ENCODE peak calls at places on chromosome 11, in five cellular contexts. Z, L, I, U and V are unnamed samples.
A peak's percentile ranks its signal among the peaks of the same experiment; 100 is the strongest.

GRCh38 chr11:60143768-60144167 is 39.1 kb downstream of the MS4A6A start:
- DNase-seq in I (no peak), U (no peak), Z (no peak), L (no peak), V (no peak)

GRCh38 chr11:63567044-63567840 is 4.1 kb upstream of the PLAAT2 start:
- DNase-seq in L (peak; percentile 88), Z (peak; percentile 96), I (peak; percentile 82), U (peak; percentile 83), V (peak; percentile 60)

GRCh38 chr11:92702771-92703170 is 266.7 kb upstream of the MTNR1B start:
- DNase-seq in I (no peak), Z (peak; percentile 28), L (peak; percentile 73), U (peak; percentile 2), V (no peak)

GRCh38 chr11:35303596-35304392 is 115.6 kb downstream of the SLC1A2 start:
- DNase-seq in I (peak; percentile 98), L (peak; percentile 79), Z (peak; percentile 95), U (no peak), V (peak; percentile 97)

GRCh38 chr11:64230209-64230984 is at the start of gene DNAJC4:
- DNase-seq in I (peak; percentile 95), U (no peak), Z (peak; percentile 77), L (peak; percentile 81), V (peak; percentile 45)

GRCh38 chr11:64028398-64029115 is 7.2 kb upstream of the FLRT1 start:
- DNase-seq in I (no peak), L (no peak), Z (no peak), U (no peak), V (no peak)

GRCh38 chr11:43681543-43681942 is 1.0 kb downstream of the HSD17B12 start:
- DNase-seq in Z (peak; percentile 39), L (peak; percentile 30), U (peak; percentile 19), I (peak; percentile 16), V (no peak)

GRCh38 chr11:18393581-18394299 is 623 bp upstream of the LDHA start:
- DNase-seq in U (no peak), L (no peak), I (no peak), Z (no peak), V (no peak)

GRCh38 chr11:106694501-106694900 is 323.8 kb downstream of the GUCY1A2 start:
- DNase-seq in Z (no peak), L (no peak), U (no peak), I (no peak), V (no peak)

GRCh38 chr11:115910379-115910778 is 406.2 kb upstream of the CADM1 start:
- DNase-seq in U (no peak), I (no peak), Z (no peak), L (peak; percentile 33), V (no peak)

GRCh38 chr11:71420455-71421241 is 27.5 kb downstream of the DHCR7 start:
- DNase-seq in Z (peak; percentile 63), L (peak; percentile 55), I (peak; percentile 56), U (peak; percentile 36), V (peak; percentile 5)

GRCh38 chr11:61718613-61719302 is 33.7 kb upstream of the MYRF start:
- DNase-seq in U (no peak), Z (peak; percentile 55), L (peak; percentile 74), I (no peak), V (peak; percentile 27)

GRCh38 chr11:103035656-103036434 is 56.1 kb downstream of the DCUN1D5 start:
- DNase-seq in Z (peak; percentile 85), I (peak; percentile 70), L (peak; percentile 86), U (peak; percentile 53), V (peak; percentile 49)

GRCh38 chr11:61769169-61769920 is 16.9 kb downstream of the MYRF start:
- DNase-seq in U (no peak), I (no peak), L (peak; percentile 48), Z (peak; percentile 22), V (no peak)

GRCh38 chr11:60485987-60486386 is 6.6 kb upstream of the MS4A12 start:
- DNase-seq in U (peak; percentile 13), I (peak; percentile 5), Z (no peak), L (no peak), V (no peak)

GRCh38 chr11:45994421-45995341 is 72.2 kb downstream of the LARGE2 start:
- DNase-seq in L (peak; percentile 51), Z (peak; percentile 36), I (no peak), U (no peak), V (no peak)

GRCh38 chr11:12319734-12320387 is 57.5 kb upstream of the PARVA start:
- DNase-seq in U (no peak), Z (no peak), I (no peak), L (peak; percentile 22), V (peak; percentile 41)

GRCh38 chr11:46332568-46333128 is 14.6 kb upstream of the DGKZ start:
- DNase-seq in Z (no peak), I (no peak), L (no peak), U (no peak), V (no peak)

GRCh38 chr11:125874556-125875124 is 12.8 kb upstream of the HYLS1 start:
- DNase-seq in U (peak; percentile 61), I (peak; percentile 81), L (peak; percentile 70), Z (peak; percentile 90), V (peak; percentile 20)

GRCh38 chr11:68076371-68077042 is 37.7 kb downstream of the TCIRG1 start:
- DNase-seq in L (no peak), Z (no peak), I (no peak), U (no peak), V (no peak)
- TF ChIP-seq CTCF in L (peak; percentile 32), Z (peak; percentile 11), I (no peak), U (no peak), V (no peak)

GRCh38 chr11:33735166-33735425 is 1.1 kb downstream of the CD59 start:
- DNase-seq in U (no peak), L (no peak), Z (no peak), I (no peak), V (no peak)
- TF ChIP-seq CTCF in U (no peak), L (no peak), Z (no peak), I (no peak), V (no peak)

DNA sequence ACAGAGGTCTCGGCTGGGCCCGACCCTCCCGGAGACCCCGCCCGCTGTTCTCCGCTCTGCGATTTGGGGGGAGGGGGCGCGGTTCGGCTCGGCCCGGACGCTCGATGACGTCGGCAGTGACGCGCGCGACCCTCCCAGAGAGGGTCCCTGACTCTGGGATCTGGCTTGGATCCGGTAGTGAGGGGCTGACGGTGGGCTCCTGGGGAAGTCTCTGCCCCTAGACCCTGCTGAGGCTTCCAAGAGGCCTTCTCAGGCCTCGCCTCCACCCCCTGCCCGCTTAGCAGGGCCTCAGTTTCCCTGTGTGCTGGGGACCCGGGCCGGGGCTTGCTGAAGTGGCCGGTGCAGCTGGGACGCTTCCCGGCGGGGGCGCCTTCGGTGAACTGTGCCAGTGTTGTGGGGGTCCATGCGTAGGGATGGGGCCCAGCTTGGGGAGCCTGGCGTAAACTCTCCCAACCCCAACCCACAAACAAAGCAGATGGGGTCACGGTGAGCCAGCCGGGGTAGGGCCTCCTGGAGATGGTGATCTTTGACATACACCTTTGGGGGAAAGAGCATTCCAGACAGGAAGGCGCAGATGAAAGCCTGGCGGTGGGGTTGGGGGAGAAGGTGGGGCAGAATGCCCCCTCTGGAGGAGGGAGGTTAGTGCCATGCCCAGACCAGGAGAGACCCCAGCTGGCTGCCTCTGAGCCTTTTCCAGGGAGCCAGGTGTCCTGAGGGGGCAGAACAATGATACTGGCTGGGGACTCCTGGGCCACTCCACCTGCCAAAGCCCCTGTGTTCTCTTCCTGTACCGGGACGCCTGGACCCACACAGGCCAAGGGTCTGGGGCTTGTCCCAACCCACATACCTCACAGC is 1.0 kb downstream of the B4GALNT4 start:
- DNase-seq in Z (no peak), U (no peak), I (no peak), L (no peak), V (no peak)
- TF ChIP-seq CTCF in Z (no peak), U (no peak), I (no peak), L (no peak), V (no peak)

GRCh38 chr11:1371836-1372465 is 17.8 kb upstream of the BRSK2 start:
- DNase-seq in L (no peak), I (no peak), U (no peak), Z (no peak), V (no peak)
- TF ChIP-seq CTCF in L (no peak), I (no peak), U (no peak), Z (no peak), V (no peak)

DNA sequence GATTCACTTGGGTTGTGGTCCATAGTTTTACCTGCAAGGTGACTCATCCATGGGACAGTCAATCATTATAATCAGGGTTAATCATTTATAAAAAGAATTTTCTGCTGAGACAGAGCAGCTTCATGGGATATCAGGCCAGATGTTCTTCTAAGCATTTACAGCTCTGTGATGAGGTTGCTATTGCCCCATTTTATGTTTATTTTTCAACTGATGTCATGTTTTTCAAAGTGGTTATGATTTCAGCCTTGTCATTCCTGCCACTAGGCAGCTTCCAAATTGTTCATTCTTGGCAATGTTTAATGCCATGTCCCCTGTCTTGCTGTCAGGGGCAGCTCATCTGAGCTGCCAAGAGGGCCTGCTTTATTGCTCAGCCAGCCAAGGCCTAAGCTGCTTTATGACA is 35.9 kb upstream of the ZBED5 start:
- DNase-seq in I (peak; percentile 24), L (peak; percentile 89), Z (peak; percentile 81), U (no peak), V (no peak)
- TF ChIP-seq CTCF in I (no peak), L (peak; percentile 69), Z (peak; percentile 40), U (no peak), V (peak; percentile 41)